ENCODE peak calls at places on chromosomes 2 and 18, in nine cellular contexts. X, Q, D, E, S, K, Z, V and U are unnamed samples.

GRCh38 chr2:24809316-24810007 is 16.2 kb downstream of the CENPO start:
- DNase-seq in X (no peak), Q (no peak), D (peak), E (no peak), S (no peak), K (no peak), Z (no peak), V (no peak), U (no peak)

GRCh38 chr2:11560806-11561205 is 27.0 kb downstream of the GREB1 start:
- DNase-seq in X (no peak), Q (no peak), D (no peak), E (no peak), S (no peak), K (no peak), Z (no peak), V (no peak), U (no peak)

GRCh38 chr2:88159481-88159880 is 10.7 kb upstream of the THNSL2 start:
- DNase-seq in X (no peak), Q (no peak), D (no peak), E (no peak), S (no peak), K (no peak), Z (no peak), V (no peak), U (no peak)

GRCh38 chr2:158205215-158205614 is 103.5 kb downstream of the UPP2 start:
- DNase-seq in X (no peak), Q (no peak), D (no peak), E (no peak), S (no peak), K (no peak), Z (no peak), V (no peak), U (no peak)

GRCh38 chr2:113175101-113175628 is 1.4 kb downstream of the PSD4 start:
- DNase-seq in X (peak), Q (no peak), D (no peak), E (no peak), S (peak), K (no peak), Z (no peak), V (no peak), U (no peak)

GRCh38 chr18:50297621-50298442 is 10.3 kb upstream of the CXXC1 start:
- DNase-seq in X (peak), Q (no peak), D (peak), E (peak), S (peak), K (peak), Z (peak), V (peak), U (peak)

GRCh38 chr2:199659207-199659606 is 191.8 kb downstream of the FTCDNL1 start:
- DNase-seq in X (peak), Q (peak), D (peak), E (no peak), S (no peak), K (peak), Z (no peak), V (no peak), U (no peak)

GRCh38 chr2:3650140-3650944 is 7.7 kb upstream of the ALLC start:
- DNase-seq in X (no peak), Q (no peak), D (no peak), E (no peak), S (no peak), K (no peak), Z (no peak), V (no peak), U (no peak)

GRCh38 chr18:44464401-44465185 is 216.1 kb upstream of the SETBP1 start:
- DNase-seq in X (no peak), Q (no peak), D (no peak), E (no peak), S (no peak), K (no peak), Z (no peak), V (peak), U (no peak)

GRCh38 chr18:9974279-9974915 is 60.6 kb downstream of the VAPA start:
- DNase-seq in X (no peak), Q (no peak), D (peak), E (no peak), S (no peak), K (no peak), Z (no peak), V (no peak), U (no peak)

GRCh38 chr18:22556271-22556990 is 138.7 kb upstream of the CTAGE1 start:
- DNase-seq in X (peak), Q (no peak), D (peak), E (no peak), S (no peak), K (no peak), Z (no peak), V (no peak), U (no peak)

GRCh38 chr2:149613712-149614111 is 26.1 kb upstream of the MMADHC start:
- DNase-seq in X (no peak), Q (no peak), D (peak), E (no peak), S (no peak), K (no peak), Z (no peak), V (no peak), U (no peak)

GRCh38 chr2:122706757-122707223 is 951.3 kb downstream of the TSN start:
- DNase-seq in X (no peak), Q (no peak), D (no peak), E (no peak), S (no peak), K (no peak), Z (no peak), V (peak), U (peak)

GRCh38 chr18:32274307-32274706 is 84.5 kb downstream of the MEP1B start:
- DNase-seq in X (no peak), Q (no peak), D (no peak), E (no peak), S (no peak), K (no peak), Z (no peak), V (no peak), U (no peak)

GRCh38 chr18:3083776-3084175 is 70.8 kb upstream of the LPIN2 start:
- DNase-seq in X (no peak), Q (no peak), D (no peak), E (no peak), S (no peak), K (no peak), Z (no peak), V (peak), U (no peak)

DNA sequence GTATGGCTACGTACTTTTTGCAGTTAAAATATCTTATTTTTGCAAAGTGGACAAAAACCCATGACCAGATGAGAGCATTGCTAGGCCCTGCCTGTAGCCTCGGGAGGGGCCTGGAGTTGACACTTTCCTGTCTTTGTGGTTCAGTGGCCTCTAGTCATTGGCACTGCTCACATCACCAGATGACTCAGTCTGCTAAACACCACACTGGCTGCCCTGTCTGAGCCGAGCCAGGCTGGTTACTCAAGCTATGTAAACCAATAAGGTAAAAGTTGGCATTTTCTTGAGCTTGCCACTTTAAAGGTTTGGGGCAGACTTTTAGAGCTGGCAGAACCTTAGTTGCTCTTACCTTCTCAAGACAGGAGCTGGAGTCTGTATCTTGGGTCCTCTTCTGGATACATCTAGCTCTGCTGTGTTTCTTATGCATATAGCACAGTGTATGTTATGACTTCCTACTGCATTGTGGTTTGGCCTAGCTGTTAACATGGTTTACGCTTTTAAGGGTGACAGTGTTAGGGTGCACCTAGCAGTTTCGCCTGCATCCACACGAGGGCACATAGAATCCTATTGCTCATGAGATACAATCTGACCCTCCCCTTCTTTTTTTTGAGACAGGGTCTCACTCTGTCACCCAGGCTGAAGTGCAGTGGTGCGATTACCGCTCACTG is 76.4 kb downstream of the AP1S3 start:
- DNase-seq in X (peak), Q (peak), D (peak), E (peak), S (peak), K (no peak), Z (peak), V (peak), U (no peak)
- TF ChIP-seq CTCF in X (no peak), Q (no peak), D (peak), E (peak), S (no peak), K (no peak), Z (no peak), V (peak), U (no peak)

DNA sequence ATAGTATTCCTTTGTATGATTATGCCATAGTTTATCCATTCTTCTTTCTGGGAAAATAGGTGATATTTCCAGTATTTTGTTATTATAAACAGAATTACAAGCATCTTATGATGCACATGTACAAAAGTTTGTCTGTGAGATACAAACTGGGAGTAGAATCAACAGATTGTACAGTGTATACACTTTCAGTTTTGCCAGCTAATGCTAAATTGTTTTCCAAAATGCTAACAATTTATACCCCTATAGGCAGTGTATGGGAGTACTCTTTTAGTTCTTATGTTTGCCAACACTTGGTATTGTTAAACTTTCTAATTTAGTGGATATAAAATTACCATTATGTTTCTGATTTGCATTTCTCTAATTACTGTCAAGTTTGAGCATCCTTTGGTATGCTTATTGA is 31.0 kb upstream of the TNFRSF11A start:
- DNase-seq in X (no peak), Q (no peak), D (no peak), E (no peak), S (no peak), K (no peak), Z (no peak), V (no peak), U (no peak)
- TF ChIP-seq CTCF in X (no peak), Q (no peak), D (no peak), E (no peak), S (no peak), K (no peak), Z (no peak), V (no peak), U (no peak)

DNA sequence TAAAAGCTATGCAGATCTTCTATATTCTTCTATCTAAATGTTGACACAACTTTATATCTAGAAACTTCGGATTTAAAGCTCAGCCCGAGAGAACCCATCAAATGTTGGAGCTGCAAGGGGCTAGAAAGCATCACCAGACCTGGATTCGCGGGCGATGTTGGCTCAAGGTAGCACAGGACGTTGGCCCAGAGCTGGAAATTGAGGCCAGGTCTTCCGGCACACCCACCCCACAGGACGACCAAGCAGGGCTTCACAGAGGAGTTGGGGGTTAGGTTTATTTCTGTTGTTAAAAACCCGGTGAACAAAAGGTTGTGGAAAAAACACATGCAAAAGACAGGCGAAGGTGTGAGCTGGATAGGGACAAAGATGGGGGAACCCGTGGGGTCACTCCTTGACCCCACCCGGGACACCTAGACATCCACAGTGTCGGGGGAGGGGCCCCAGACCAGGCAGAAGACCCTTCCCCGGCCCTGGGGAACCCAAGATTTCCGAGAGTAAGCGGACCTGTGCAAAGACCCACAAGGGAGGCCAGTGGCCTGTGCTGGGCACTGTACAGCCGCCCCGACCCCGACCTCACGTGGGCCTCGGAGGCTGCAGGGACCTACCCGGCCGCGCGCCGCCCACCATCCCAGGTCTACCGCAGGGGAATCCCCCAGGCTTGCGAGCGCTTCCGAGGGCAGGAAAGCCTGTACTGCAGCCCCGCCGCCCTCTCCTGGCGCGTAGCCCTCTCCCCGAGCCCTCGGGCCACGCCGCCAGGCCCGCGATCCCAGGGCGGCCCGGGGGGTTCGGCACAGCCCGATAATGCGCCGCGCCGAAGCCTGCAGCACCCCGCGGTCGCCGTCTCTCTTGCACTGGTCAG is 1.8 kb upstream of the AGBL5 start:
- DNase-seq in X (peak), Q (peak), D (no peak), E (no peak), S (peak), K (peak), Z (peak), V (peak), U (no peak)
- TF ChIP-seq CTCF in X (no peak), Q (no peak), D (no peak), E (no peak), S (no peak), K (no peak), Z (no peak), V (no peak), U (no peak)

DNA sequence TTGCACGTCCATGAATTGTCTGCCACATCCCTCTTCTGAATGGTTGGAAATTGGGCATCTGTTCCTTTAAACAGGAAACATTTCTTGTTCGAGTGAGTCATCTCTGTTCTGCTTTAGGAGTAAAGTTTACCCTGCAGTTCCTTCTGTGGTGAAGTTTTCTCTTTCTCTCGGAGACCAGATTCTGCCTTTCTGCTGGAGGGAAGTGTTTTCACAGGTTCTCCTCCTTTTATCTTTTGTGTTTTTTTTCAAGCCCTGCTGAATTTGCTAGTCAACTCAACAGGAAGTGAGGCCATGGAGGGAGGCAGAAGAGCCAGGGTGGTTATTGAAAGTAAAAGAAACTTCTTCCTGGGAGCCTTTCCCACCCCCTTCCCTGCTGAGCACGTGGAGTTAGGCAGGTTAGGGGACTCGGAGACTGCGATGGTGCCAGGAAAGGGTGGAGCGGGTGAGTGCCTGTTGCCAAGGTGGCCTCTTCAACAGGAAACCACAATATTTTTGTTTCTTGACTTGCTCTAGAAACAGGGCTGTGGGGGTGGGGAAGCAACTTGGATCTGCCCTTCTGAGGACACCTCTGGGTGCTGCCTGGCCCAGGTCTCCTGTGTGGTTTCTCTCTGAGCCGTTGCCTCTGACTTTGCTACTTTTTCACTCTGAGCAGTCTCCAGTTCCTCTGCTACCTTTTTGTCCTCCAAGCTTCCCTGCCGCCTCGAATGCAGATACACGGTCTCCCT is 2.2 kb upstream of the CASP8 start:
- DNase-seq in X (peak), Q (peak), D (peak), E (peak), S (peak), K (peak), Z (peak), V (peak), U (peak)
- TF ChIP-seq CTCF in X (no peak), Q (no peak), D (no peak), E (no peak), S (no peak), K (no peak), Z (no peak), V (no peak), U (no peak)

DNA sequence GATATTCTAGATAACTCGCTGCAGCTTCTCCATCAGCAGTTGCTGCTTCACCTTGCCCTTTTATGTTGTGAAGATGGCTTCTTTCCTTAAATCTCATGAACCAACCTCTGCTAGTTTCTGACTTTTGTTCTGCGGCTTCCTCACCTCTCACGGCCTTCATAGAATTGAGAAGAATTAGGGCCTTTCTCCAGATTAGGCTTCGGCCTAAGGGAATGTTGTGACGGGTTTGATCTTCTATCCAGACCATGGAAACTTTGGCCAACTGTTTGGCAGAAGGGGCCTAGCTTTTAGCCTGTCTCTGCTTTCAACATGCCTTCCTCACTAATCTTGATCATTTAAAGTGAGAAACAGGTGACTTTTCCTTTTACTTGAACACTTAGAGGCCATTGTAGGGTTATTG is 199.9 kb downstream of the CYP26B1 start:
- DNase-seq in X (no peak), Q (no peak), D (no peak), E (no peak), S (no peak), K (no peak), Z (peak), V (no peak), U (no peak)
- TF ChIP-seq CTCF in X (no peak), Q (no peak), D (no peak), E (no peak), S (no peak), K (no peak), Z (no peak), V (no peak), U (no peak)

GRCh38 chr2:166625670-166626069 is 131.6 kb upstream of the SCN7A start:
- DNase-seq in X (no peak), Q (no peak), D (no peak), E (no peak), S (no peak), K (no peak), Z (no peak), V (no peak), U (no peak)

GRCh38 chr2:166632616-166633015 is 138.6 kb upstream of the SCN7A start:
- DNase-seq in X (peak), Q (no peak), D (peak), E (peak), S (no peak), K (no peak), Z (no peak), V (peak), U (no peak)

GRCh38 chr2:166628478-166629136 is 134.6 kb upstream of the SCN7A start:
- DNase-seq in X (no peak), Q (no peak), D (no peak), E (peak), S (no peak), K (no peak), Z (no peak), V (peak), U (no peak)

GRCh38 chr2:166627893-166628292 is 133.8 kb upstream of the SCN7A start:
- DNase-seq in X (no peak), Q (no peak), D (no peak), E (no peak), S (no peak), K (no peak), Z (no peak), V (no peak), U (no peak)
- TF ChIP-seq CTCF in X (no peak), Q (no peak), D (no peak), E (no peak), S (no peak), K (no peak), Z (no peak), V (no peak), U (no peak)

GRCh38 chr2:101714098-101714497 is 16.6 kb downstream of the MAP4K4 start:
- DNase-seq in X (no peak), Q (no peak), D (no peak), E (no peak), S (no peak), K (no peak), Z (no peak), V (no peak), U (no peak)

GRCh38 chr2:101720732-101721131 is 23.2 kb downstream of the MAP4K4 start:
- DNase-seq in X (no peak), Q (no peak), D (no peak), E (no peak), S (no peak), K (no peak), Z (no peak), V (no peak), U (no peak)

GRCh38 chr2:101718993-101719571 is 21.6 kb downstream of the MAP4K4 start:
- DNase-seq in X (no peak), Q (no peak), D (no peak), E (no peak), S (no peak), K (no peak), Z (no peak), V (peak), U (no peak)

GRCh38 chr2:101717041-101717817 is 19.7 kb downstream of the MAP4K4 start:
- DNase-seq in X (no peak), Q (no peak), D (no peak), E (no peak), S (no peak), K (no peak), Z (no peak), V (no peak), U (no peak)

GRCh38 chr2:101718479-101718878 is 21.0 kb downstream of the MAP4K4 start:
- DNase-seq in X (no peak), Q (no peak), D (no peak), E (no peak), S (no peak), K (no peak), Z (no peak), V (no peak), U (no peak)
- TF ChIP-seq CTCF in X (no peak), Q (no peak), D (no peak), E (no peak), S (no peak), K (no peak), Z (no peak), V (no peak), U (no peak)